ENCODE peak calls at places on chromosomes 13 and 19, in six cellular contexts. X, N, D, S, C and M are unnamed samples.
A peak's percentile ranks its signal among the peaks of the same experiment; 100 is the strongest.

GRCh38 chr19:952680-953500 is 27.1 kb downstream of the ARID3A start:
- DNase-seq in X (no peak), N (no peak), D (no peak), S (no peak), C (no peak), M (peak; percentile 59)

GRCh38 chr19:47068876-47069406 is 20.5 kb upstream of the TMEM160 start:
- DNase-seq in X (no peak), N (no peak), D (no peak), S (no peak), C (no peak), M (no peak)

GRCh38 chr19:16899566-16900075 is 10.8 kb downstream of the F2RL3 start:
- DNase-seq in X (no peak), N (no peak), D (peak; percentile 49), S (no peak), C (no peak), M (peak; percentile 26)

GRCh38 chr13:39451301-39451700 is 151.7 kb downstream of the LHFPL6 start:
- DNase-seq in X (no peak), N (no peak), D (peak; percentile 71), S (no peak), C (no peak), M (peak; percentile 69)

GRCh38 chr13:51645154-51645650 is 60.9 kb downstream of the WDFY2 start:
- DNase-seq in X (no peak), N (no peak), D (peak; percentile 94), S (no peak), C (no peak), M (peak; percentile 86)

GRCh38 chr19:4196587-4197148 is 14.2 kb downstream of the ANKRD24 start:
- DNase-seq in X (no peak), N (no peak), D (no peak), S (no peak), C (no peak), M (no peak)

GRCh38 chr13:85419611-85420010 is 379.6 kb downstream of the SLITRK6 start:
- DNase-seq in X (no peak), N (no peak), D (no peak), S (no peak), C (no peak), M (no peak)

GRCh38 chr13:20190481-20191310 is 2.0 kb downstream of the GJB2 start:
- DNase-seq in X (peak; percentile 39), N (no peak), D (peak; percentile 72), S (no peak), C (no peak), M (peak; percentile 86)

GRCh38 chr13:40283666-40284065 is 382.8 kb downstream of the FOXO1 start:
- DNase-seq in X (no peak), N (no peak), D (no peak), S (no peak), C (no peak), M (no peak)

GRCh38 chr13:99269627-99270252 is 11.6 kb upstream of the GPR18 start:
- DNase-seq in X (peak; percentile 36), N (no peak), D (peak; percentile 79), S (no peak), C (no peak), M (peak; percentile 80)

GRCh38 chr19:2097330-2098327 is 914 bp downstream of the IZUMO4 start:
- DNase-seq in X (no peak), N (no peak), D (no peak), S (no peak), C (no peak), M (no peak)

GRCh38 chr19:31232220-31232619 is 117.0 kb downstream of the TSHZ3 start:
- DNase-seq in X (peak; percentile 20), N (no peak), D (peak; percentile 21), S (no peak), C (no peak), M (peak; percentile 41)

GRCh38 chr13:61255035-61255796 is 160.4 kb downstream of the PCDH20 start:
- DNase-seq in X (no peak), N (no peak), D (peak; percentile 7), S (no peak), C (no peak), M (no peak)

GRCh38 chr13:49620170-49620621 is 8.1 kb upstream of the ARL11 start:
- DNase-seq in X (no peak), N (no peak), D (no peak), S (no peak), C (no peak), M (no peak)
- H3K4me3 ChIP-seq in X (no peak overlapping the region), N (no peak overlapping the region), D (no peak overlapping the region), S (peak overlapping the region; percentile 36), C (no peak overlapping the region), M (no peak overlapping the region)

GRCh38 chr19:42433503-42434260 is 6.5 kb upstream of the LIPE start:
- DNase-seq in X (no peak), N (peak; percentile 68), D (peak; percentile 75), S (peak; percentile 90), C (peak; percentile 83), M (peak; percentile 61)
- TF ChIP-seq CTCF in X (peak; percentile 59), N (no peak), D (peak; percentile 79), S (peak; percentile 76), C (peak; percentile 56), M (peak; percentile 79)

GRCh38 chr19:15126511-15126910 is 19.3 kb downstream of the SYDE1 start:
- DNase-seq in X (no peak), N (no peak), D (no peak), S (no peak), C (no peak), M (no peak)
- H3K4me3 ChIP-seq in X (no peak overlapping the region), N (no peak overlapping the region), D (no peak overlapping the region), S (peak overlapping the region; percentile 81), C (no peak overlapping the region), M (peak overlapping the region; percentile 74)

GRCh38 chr19:42465827-42466280 is 23.1 kb upstream of the CXCL17 start:
- DNase-seq in X (no peak), N (no peak), D (no peak), S (no peak), C (no peak), M (no peak)
- TF ChIP-seq CTCF in X (no peak), N (no peak), D (no peak), S (no peak), C (no peak), M (no peak)

GRCh38 chr19:34994643-34995471 is 5.3 kb upstream of the GRAMD1A start:
- DNase-seq in X (no peak), N (no peak), D (peak; percentile 54), S (no peak), C (no peak), M (no peak)
- H3K4me3 ChIP-seq in X (no peak overlapping the region), N (no peak overlapping the region), D (no peak overlapping the region), S (no peak overlapping the region), C (peak overlapping the region; percentile 62), M (no peak overlapping the region)